ENCODE peak calls at places on chromosome 17, in eight cellular contexts. A is HFF-Myc, O is sigmoid colon, R is gastrocnemius medialis, H is cardiac muscle cell, E is astrocyte of the cerebellum, G is SK-N-SH, D is body of pancreas. F is an unnamed sample.

GRCh38 chr17:78381601-78382168 is 3.2 kb downstream of the PGS1 start:
- DNase-seq in A (no peak), O (no peak), R (no peak), H (no peak), E (no peak), G (no peak), D (no peak), F (peak)

GRCh38 chr17:57577751-57578607 is 167.1 kb downstream of the CCDC182 start:
- DNase-seq in A (no peak), O (peak), R (peak), H (no peak), E (peak), G (peak), D (peak), F (peak)

GRCh38 chr17:60170835-60171752 is 21.3 kb downstream of the CA4 start:
- DNase-seq in A (no peak), O (no peak), R (no peak), H (no peak), E (no peak), G (peak), D (no peak), F (peak)

GRCh38 chr17:77489898-77490265 is 349.1 kb downstream of the SEC14L1 start:
- DNase-seq in A (no peak), O (peak), R (peak), H (no peak), E (no peak), G (no peak), D (peak), F (peak)

GRCh38 chr17:74750327-74751069 is 2.1 kb downstream of the NHERF1 start:
- DNase-seq in A (no peak), O (no peak), R (no peak), H (no peak), E (no peak), G (no peak), D (peak), F (no peak)

GRCh38 chr17:66715076-66715675 is 119.7 kb upstream of the CACNG5 start:
- DNase-seq in A (no peak), O (no peak), R (no peak), H (no peak), E (no peak), G (no peak), D (no peak), F (no peak)

GRCh38 chr17:66980896-66981295 is 16.4 kb downstream of the CACNG4 start:
- DNase-seq in A (no peak), O (no peak), R (no peak), H (no peak), E (no peak), G (no peak), D (no peak), F (peak)

GRCh38 chr17:11240041-11240801 is 792 bp upstream of the SHISA6 start:
- DNase-seq in A (no peak), O (no peak), R (no peak), H (peak), E (no peak), G (peak), D (no peak), F (no peak)

GRCh38 chr17:75405365-75406221 is at the start of gene GRB2:
- DNase-seq in A (peak), O (peak), R (peak), H (peak), E (peak), G (peak), D (peak), F (peak)

GRCh38 chr17:69480197-69480596 is 65.7 kb downstream of the MAP2K6 start:
- DNase-seq in A (no peak), O (no peak), R (peak), H (no peak), E (no peak), G (no peak), D (no peak), F (no peak)

GRCh38 chr17:27756467-27757371 is 43.6 kb downstream of the NOS2 start:
- DNase-seq in A (no peak), O (no peak), R (no peak), H (peak), E (peak), G (peak), D (peak), F (peak)

GRCh38 chr17:76417499-76418143 is 33.2 kb downstream of the SPHK1 start:
- DNase-seq in A (no peak), O (no peak), R (no peak), H (no peak), E (no peak), G (no peak), D (peak), F (no peak)

GRCh38 chr17:62652251-62653001 is 25.0 kb downstream of the MRC2 start:
- DNase-seq in A (no peak), O (peak), R (no peak), H (peak), E (no peak), G (peak), D (peak), F (peak)
- H3K4me3 ChIP-seq in A (peak), O (peak), R (peak), H (peak), E (peak), G (peak), D (peak), F (peak)

GRCh38 chr17:40032322-40033320 is 17.4 kb downstream of the CSF3 start:
- DNase-seq in A (no peak), O (peak), R (peak), H (no peak), E (no peak), G (no peak), D (peak), F (no peak)

GRCh38 chr17:40031706-40032105 is 16.5 kb downstream of the CSF3 start:
- DNase-seq in A (no peak), O (no peak), R (no peak), H (no peak), E (no peak), G (no peak), D (no peak), F (no peak)

GRCh38 chr17:40033339-40033738 is 18.1 kb downstream of the CSF3 start:
- DNase-seq in A (no peak), O (no peak), R (no peak), H (no peak), E (no peak), G (no peak), D (peak), F (no peak)

GRCh38 chr17:40034426-40035161 is 19.4 kb downstream of the CSF3 start:
- DNase-seq in A (no peak), O (no peak), R (no peak), H (no peak), E (no peak), G (no peak), D (no peak), F (no peak)

GRCh38 chr17:40035162-40035559 is 19.0 kb downstream of the MED24 start:
- DNase-seq in A (no peak), O (no peak), R (no peak), H (peak), E (no peak), G (peak), D (no peak), F (peak)
- TF ChIP-seq CTCF in A (peak), O (peak), R (peak), H (peak), E (peak), G (peak), D (peak), F (peak)

GRCh38 chr17:6070895-6071511 is 824 bp downstream of the WSCD1 start:
- DNase-seq in A (no peak), O (no peak), R (no peak), H (peak), E (no peak), G (peak), D (no peak), F (no peak)

GRCh38 chr17:6072157-6072556 is 2.0 kb downstream of the WSCD1 start:
- DNase-seq in A (no peak), O (no peak), R (no peak), H (no peak), E (no peak), G (no peak), D (no peak), F (peak)

GRCh38 chr17:6070280-6070894 is at the start of gene WSCD1:
- DNase-seq in A (no peak), O (no peak), R (no peak), H (peak), E (no peak), G (peak), D (peak), F (no peak)

GRCh38 chr17:6071528-6072065 is 1.4 kb downstream of the WSCD1 start:
- DNase-seq in A (no peak), O (no peak), R (no peak), H (no peak), E (no peak), G (no peak), D (no peak), F (no peak)

GRCh38 chr17:6069611-6070279 is 434 bp upstream of the WSCD1 start:
- DNase-seq in A (no peak), O (no peak), R (no peak), H (peak), E (no peak), G (no peak), D (no peak), F (no peak)
- H3K4me3 ChIP-seq in A (no peak), O (no peak), R (peak), H (peak), E (peak), G (peak), D (no peak), F (no peak)

GRCh38 chr17:63446218-63446980 is at the start of gene CYB561:
- DNase-seq in A (no peak), O (peak), R (peak), H (no peak), E (no peak), G (peak), D (peak), F (peak)
- TF ChIP-seq CTCF in A (no peak), O (peak), R (no peak), H (peak), E (no peak), G (peak), D (no peak), F (no peak)

GRCh38 chr17:19646788-19647696 is 1.5 kb upstream of the ALDH3A2 start:
- DNase-seq in A (no peak), O (no peak), R (peak), H (no peak), E (no peak), G (no peak), D (peak), F (peak)
- H3K4me3 ChIP-seq in A (no peak), O (no peak), R (peak), H (peak), E (no peak), G (no peak), D (no peak), F (peak)

DNA sequence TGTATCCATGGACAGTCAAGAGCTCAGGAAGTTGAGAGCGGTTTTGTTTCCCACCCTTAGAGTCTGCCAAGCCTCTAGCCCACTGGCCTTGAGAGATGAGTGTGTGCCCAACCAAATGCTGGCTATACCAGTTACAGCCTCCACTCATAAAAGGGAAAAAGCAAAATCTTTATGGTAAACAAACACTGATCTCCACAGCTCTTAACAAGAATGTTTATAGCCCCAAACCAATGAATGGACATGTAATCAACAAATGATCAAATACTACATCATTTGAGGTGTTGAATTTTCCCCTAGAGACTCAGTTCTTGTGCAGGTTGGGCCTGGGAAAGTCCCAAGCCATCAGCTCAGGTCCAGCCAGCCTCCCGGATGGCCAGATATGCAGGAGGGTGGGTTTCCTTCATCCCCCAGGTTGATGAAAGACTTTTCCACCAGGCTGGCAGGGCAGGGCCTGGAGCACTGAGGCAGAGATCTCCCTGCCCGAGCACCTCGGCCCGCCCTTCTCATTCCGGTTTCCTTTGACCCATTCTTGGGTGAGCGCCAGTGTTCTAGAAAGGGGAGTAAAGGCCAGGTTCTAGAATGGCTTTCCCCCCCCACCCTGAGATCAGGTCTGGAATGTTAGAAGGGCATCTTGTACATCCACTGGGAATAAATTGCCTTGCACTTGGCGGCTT is 3.9 kb upstream of the EFTUD2 start:
- DNase-seq in A (no peak), O (no peak), R (no peak), H (no peak), E (no peak), G (no peak), D (no peak), F (no peak)
- TF ChIP-seq CTCF in A (no peak), O (no peak), R (no peak), H (no peak), E (no peak), G (no peak), D (no peak), F (no peak)

GRCh38 chr17:1989135-1989534 is 36.0 kb downstream of the RTN4RL1 start:
- DNase-seq in A (peak), O (peak), R (no peak), H (no peak), E (peak), G (no peak), D (no peak), F (peak)
- H3K4me3 ChIP-seq in A (no peak), O (no peak), R (no peak), H (no peak), E (no peak), G (no peak), D (no peak), F (peak)